ENCODE peak calls at places on chromosome 14, in four cellular contexts. C is astrocyte of the spinal cord, F is ovary, S is H7. Y is an unnamed sample.
A peak's percentile ranks its signal among the peaks of the same experiment; 100 is the strongest.

GRCh38 chr14:51020024-51020710 is 74.7 kb downstream of the TRIM9 start:
- DNase-seq in C (peak; percentile 33), F (no peak), S (no peak), Y (no peak)

GRCh38 chr14:68395585-68395984 is 397.3 kb downstream of the ZFP36L1 start:
- DNase-seq in S (no peak), F (peak; percentile 63), C (peak; percentile 50), Y (no peak)

GRCh38 chr14:106372870-106373657 is 846.7 kb downstream of the TMEM121 start:
- DNase-seq in S (peak; percentile 59), C (no peak), F (no peak), Y (no peak)

GRCh38 chr14:51540364-51540763 is 111.3 kb upstream of the FRMD6 start:
- DNase-seq in F (no peak), S (no peak), C (no peak), Y (no peak)

GRCh38 chr14:29906256-29906885 is 21.3 kb downstream of the PRKD1 start:
- DNase-seq in C (peak; percentile 66), F (no peak), S (no peak), Y (no peak)

GRCh38 chr14:67068246-67068645 is 121.0 kb upstream of the GARIN2 start:
- DNase-seq in S (no peak), C (no peak), F (no peak), Y (no peak)

GRCh38 chr14:74519316-74520074 is 25.9 kb downstream of the ISCA2 start:
- DNase-seq in S (peak; percentile 42), F (no peak), C (no peak), Y (no peak)

GRCh38 chr14:74558655-74559054 is 53.4 kb downstream of the LTBP2 start:
- DNase-seq in C (peak; percentile 32), S (no peak), F (no peak), Y (no peak)

GRCh38 chr14:100471451-100472093 is 115.6 kb downstream of the BEGAIN start:
- DNase-seq in F (no peak), S (no peak), C (peak; percentile 19), Y (no peak)

GRCh38 chr14:101109981-101110728 is 206.6 kb upstream of the RTL1 start:
- DNase-seq in S (no peak), F (no peak), C (no peak), Y (no peak)

GRCh38 chr14:26841361-26841760 is 243.5 kb upstream of the NOVA1 start:
- DNase-seq in C (peak; percentile 25), F (no peak), S (no peak), Y (no peak)

GRCh38 chr14:72686101-72686500 is 207.8 kb downstream of the DPF3 start:
- DNase-seq in S (no peak), C (no peak), F (no peak), Y (no peak)

GRCh38 chr14:55599250-55599879 is 19.4 kb downstream of the KTN1 start:
- DNase-seq in S (no peak), F (no peak), C (no peak), Y (no peak)

GRCh38 chr14:86357119-86357518 is 827.2 kb downstream of the FLRT2 start:
- DNase-seq in C (no peak), S (no peak), F (no peak), Y (no peak)

GRCh38 chr14:41957459-41957858 is 350.8 kb downstream of the LRFN5 start:
- DNase-seq in S (no peak), F (no peak), C (no peak), Y (no peak)

GRCh38 chr14:91228112-91229004 is 16.1 kb downstream of the GPR68 start:
- DNase-seq in C (peak; percentile 74), S (peak; percentile 87), F (no peak), Y (no peak)

GRCh38 chr14:56126514-56126913 is 8.3 kb downstream of the PELI2 start:
- DNase-seq in F (no peak), C (no peak), S (no peak), Y (no peak)

GRCh38 chr14:91322623-91323022 is 78.1 kb upstream of the GPR68 start:
- DNase-seq in S (no peak), C (no peak), F (no peak), Y (no peak)

GRCh38 chr14:89139404-89140247 is 277.4 kb downstream of the FOXN3 start:
- DNase-seq in F (no peak), S (peak; percentile 55), C (no peak), Y (no peak)

GRCh38 chr14:63361790-63362189 is 43.1 kb upstream of the GPHB5 start:
- DNase-seq in C (no peak), S (no peak), F (no peak), Y (no peak)

GRCh38 chr14:92850492-92850891 is 56.4 kb downstream of the GOLGA5 start:
- DNase-seq in S (no peak), F (no peak), C (no peak), Y (peak; percentile 44)

GRCh38 chr14:69101331-69101826 is 51.5 kb downstream of the DCAF5 start:
- DNase-seq in C (peak; percentile 85), F (no peak), S (peak; percentile 8), Y (peak; percentile 42)

GRCh38 chr14:32038876-32039275 is 38.2 kb upstream of the ARHGAP5 start:
- DNase-seq in S (no peak), C (no peak), F (no peak), Y (no peak)

GRCh38 chr14:80055226-80055625 is 156.1 kb downstream of the DIO2 start:
- DNase-seq in S (no peak), C (no peak), F (no peak), Y (no peak)

GRCh38 chr14:99265571-99265970 is 6.4 kb downstream of the BCL11B start:
- DNase-seq in C (no peak), F (no peak), S (no peak), Y (no peak)

DNA sequence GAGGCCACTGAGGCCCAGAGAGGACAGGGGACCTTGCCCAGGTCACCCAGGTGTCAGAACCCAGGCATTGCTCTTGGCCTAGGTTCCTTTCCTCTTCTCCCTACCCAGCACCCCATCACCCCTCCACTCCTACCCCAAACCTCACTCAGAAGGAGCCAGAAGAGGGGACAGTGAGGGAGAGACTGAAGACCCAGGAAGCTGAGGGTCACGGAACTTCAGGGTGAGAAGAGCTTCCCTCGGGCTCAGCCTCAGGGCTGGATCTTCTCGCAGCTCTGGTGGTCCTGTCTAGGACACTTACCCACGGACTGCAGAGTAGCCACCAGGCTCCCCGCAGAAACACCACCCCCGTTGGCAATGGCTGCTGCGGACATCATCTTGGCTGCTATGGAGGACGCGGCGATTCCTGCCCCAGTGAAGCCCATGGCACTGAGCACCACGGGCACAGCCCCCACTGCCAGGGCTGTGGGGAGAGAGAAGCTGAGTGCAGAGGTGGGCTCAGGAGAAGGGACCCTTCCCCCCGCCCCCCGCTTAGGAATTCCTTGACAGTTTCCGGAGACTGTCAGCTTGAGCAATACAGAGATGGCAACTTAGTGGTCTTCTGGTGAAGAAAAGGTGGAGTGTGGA is 1.1 kb downstream of the IFI27L2 start:
- DNase-seq in F (no peak), C (no peak), S (peak; percentile 34), Y (no peak)
- H3K4me3 ChIP-seq in F (no peak overlapping the region), C (peak overlapping the region; percentile 65), S (peak overlapping the region; percentile 64), Y (peak overlapping the region; percentile 73)

GRCh38 chr14:102545461-102546265 is 36.1 kb upstream of the ANKRD9 start:
- DNase-seq in S (peak; percentile 87), F (no peak), C (no peak), Y (no peak)
- H3K4me3 ChIP-seq in S (peak overlapping the region; percentile 41), F (no peak overlapping the region), C (no peak overlapping the region), Y (no peak overlapping the region)

GRCh38 chr14:53510281-53510912 is 357.3 kb upstream of the DDHD1 start:
- DNase-seq in S (no peak), C (no peak), F (no peak), Y (no peak)
- H3K4me3 ChIP-seq in S (no peak overlapping the region), C (no peak overlapping the region), F (no peak overlapping the region), Y (no peak overlapping the region)

GRCh38 chr14:20878695-20879094 is 12.5 kb upstream of the RNASE3 start:
- DNase-seq in C (no peak), S (no peak), F (no peak), Y (no peak)

DNA sequence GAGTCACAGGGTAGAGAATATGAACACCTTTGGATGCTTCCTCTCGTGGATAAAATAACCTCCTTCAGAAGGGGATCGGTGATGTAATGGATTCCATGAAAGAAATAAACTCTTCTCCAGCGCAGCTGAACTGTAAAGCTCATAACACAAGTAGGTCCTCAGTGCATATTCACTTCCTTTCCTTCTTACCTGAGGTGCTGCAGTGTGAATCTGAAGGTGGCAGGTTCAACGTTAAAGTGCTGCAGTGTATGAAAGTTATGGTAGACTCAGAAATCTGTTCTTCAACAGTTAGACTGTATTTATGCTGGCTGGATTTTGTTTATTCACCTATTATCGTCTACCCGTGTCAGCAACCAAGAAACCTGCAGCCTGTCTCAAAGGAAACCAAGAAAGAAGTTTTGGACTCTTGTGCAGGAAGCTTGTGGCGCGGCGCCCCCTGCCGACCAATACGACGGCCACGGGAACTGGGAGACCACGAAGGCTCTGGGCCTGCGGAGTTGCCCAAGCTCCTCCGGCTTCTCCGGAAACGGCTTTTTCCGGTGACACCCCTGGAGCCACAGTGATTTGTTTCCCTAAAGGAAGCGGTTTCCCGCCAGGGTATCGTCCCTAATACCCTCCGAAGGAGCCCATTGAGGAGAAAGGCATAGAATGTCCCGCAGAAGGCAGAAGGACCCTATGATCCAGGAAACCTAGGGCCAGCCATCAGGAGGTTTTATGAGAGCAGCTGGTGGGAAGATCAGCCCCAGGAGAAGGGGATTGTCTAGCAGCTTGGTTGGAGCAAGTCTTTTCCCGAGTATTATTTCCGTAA is 17.6 kb upstream of the RNASE3 start:
- DNase-seq in F (peak; percentile 53), S (peak; percentile 75), C (peak; percentile 55), Y (no peak)
- H3K4me3 ChIP-seq in F (no peak overlapping the region), S (peak overlapping the region; percentile 33), C (no peak overlapping the region), Y (no peak overlapping the region)

GRCh38 chr14:103607822-103608221 is 21.2 kb upstream of the KLC1 start:
- DNase-seq in S (peak; percentile 42), F (no peak), C (no peak), Y (no peak)
- H3K4me3 ChIP-seq in S (no peak overlapping the region), F (no peak overlapping the region), C (no peak overlapping the region), Y (no peak overlapping the region)

DNA sequence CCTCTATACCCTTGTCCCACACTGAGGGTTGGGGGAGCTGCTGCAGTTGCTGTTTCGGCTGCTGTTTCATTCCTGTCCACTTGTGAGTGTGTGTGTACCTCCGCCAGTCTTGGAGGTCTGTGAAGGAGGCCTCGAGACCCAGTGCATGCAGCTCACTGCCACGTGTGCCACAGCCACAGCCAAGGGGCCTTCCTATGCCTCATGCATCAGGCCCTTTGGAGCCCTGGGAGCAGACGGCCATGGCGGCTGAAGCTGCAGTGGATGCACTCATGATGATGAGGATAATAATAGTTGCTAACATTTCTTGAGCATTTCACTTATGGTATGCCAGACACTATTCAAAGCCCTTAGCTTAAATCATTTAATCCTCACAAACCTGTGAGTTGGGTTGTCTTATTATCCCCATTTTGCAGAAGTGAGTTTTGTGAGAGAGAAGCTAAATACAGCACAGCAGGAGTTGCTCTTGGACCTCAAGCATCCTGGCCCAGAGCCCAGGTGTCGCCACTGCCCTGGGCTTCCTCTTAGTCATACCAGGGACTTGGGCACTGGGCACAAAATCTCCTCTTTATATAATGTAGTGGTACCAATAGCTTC is 156.6 kb downstream of the PRKCH start:
- DNase-seq in C (no peak), F (no peak), S (no peak), Y (no peak)
- H3K4me3 ChIP-seq in C (no peak overlapping the region), F (no peak overlapping the region), S (no peak overlapping the region), Y (no peak overlapping the region)

GRCh38 chr14:64970776-64971451 is 1.2 kb downstream of the RAB15 start:
- DNase-seq in C (no peak), S (peak; percentile 60), F (no peak), Y (no peak)
- H3K4me3 ChIP-seq in C (peak overlapping the region; percentile 71), S (peak overlapping the region; percentile 74), F (peak overlapping the region; percentile 60), Y (peak overlapping the region; percentile 76)

GRCh38 chr14:20971705-20972021 is 16.4 kb downstream of the RNASE2 start:
- DNase-seq in S (no peak), F (no peak), C (no peak), Y (no peak)
- H3K4me3 ChIP-seq in S (peak overlapping the region; percentile 81), F (peak overlapping the region; percentile 58), C (peak overlapping the region; percentile 62), Y (peak overlapping the region; percentile 73)